ENCODE peak calls at places on chromosomes 13 and 19, in four cellular contexts. N is GDM1; A is M059J; U is activated CD4-positive, alpha-beta T cell treated with anti-CD3 and anti-CD28 coated beads, Interleukin-2, amount 50 U/mL, for 4 hours. K is an unnamed sample.

GRCh38 chr13:113032291-113032690 is 63.3 kb downstream of the MCF2L start:
- DNase-seq in U (no peak), A (no peak), N (no peak), K (no peak)

GRCh38 chr19:37329686-37330085 is 41.2 kb upstream of the ZNF527 start:
- DNase-seq in U (no peak), N (no peak), A (peak), K (no peak)

GRCh38 chr13:30895773-30896172 is 10.3 kb upstream of the MEDAG start:
- DNase-seq in U (no peak), A (peak), N (no peak), K (peak)

GRCh38 chr13:39353988-39354387 is 249.0 kb downstream of the LHFPL6 start:
- DNase-seq in A (peak), N (no peak), U (no peak), K (no peak)

GRCh38 chr19:34459614-34460013 is 21.9 kb upstream of the WTIP start:
- DNase-seq in U (no peak), A (no peak), N (no peak), K (no peak)

GRCh38 chr13:66353664-66354063 is 876.5 kb downstream of the PCDH9 start:
- DNase-seq in N (no peak), A (no peak), U (no peak), K (no peak)

GRCh38 chr19:34731019-34731829 is 2.8 kb upstream of the ZNF181 start:
- DNase-seq in N (no peak), A (no peak), U (no peak), K (no peak)

GRCh38 chr19:51094696-51095279 is 12.1 kb upstream of the KLK14 start:
- DNase-seq in U (peak), N (no peak), A (no peak), K (no peak)

GRCh38 chr13:92592757-92593156 is 633.9 kb upstream of the GPC6 start:
- DNase-seq in A (no peak), N (no peak), U (no peak), K (no peak)

GRCh38 chr19:29708553-29709439 is 6.3 kb downstream of the C19orf12 start:
- DNase-seq in A (no peak), U (no peak), N (no peak), K (peak)

GRCh38 chr19:42420055-42420544 is 7.1 kb downstream of the LIPE start:
- DNase-seq in U (peak), N (peak), A (peak), K (no peak)

GRCh38 chr13:44402902-44403719 is 29.5 kb downstream of the SERP2 start:
- DNase-seq in A (no peak), U (no peak), N (no peak), K (no peak)

GRCh38 chr13:73481877-73482445 is 423.2 kb downstream of the KLF5 start:
- DNase-seq in A (no peak), U (no peak), N (no peak), K (no peak)

GRCh38 chr19:19064811-19065745 is 1.3 kb downstream of the SLC25A42 start:
- DNase-seq in A (no peak), N (no peak), U (peak), K (no peak)

GRCh38 chr19:15397782-15398181 is 18.2 kb upstream of the AKAP8 start:
- DNase-seq in U (no peak), A (no peak), N (no peak), K (no peak)

GRCh38 chr19:17748884-17749638 is 2.2 kb upstream of the FCHO1 start:
- DNase-seq in U (no peak), A (no peak), N (no peak), K (no peak)

GRCh38 chr19:40026597-40026970 is 29.4 kb downstream of the ZNF780B start:
- DNase-seq in A (no peak), N (no peak), U (no peak), K (no peak)

GRCh38 chr13:48833412-48833811 is 142.3 kb upstream of the FNDC3A start:
- DNase-seq in U (no peak), N (no peak), A (no peak), K (no peak)

GRCh38 chr13:41061914-41062837 is 867 bp downstream of the WBP4 start:
- DNase-seq in A (peak), N (peak), U (no peak), K (no peak)

GRCh38 chr19:47005873-47006272 is 13.8 kb upstream of the NPAS1 start:
- DNase-seq in A (peak), N (no peak), U (no peak), K (no peak)

GRCh38 chr13:94783489-94783888 is 71.1 kb upstream of the SOX21 start:
- DNase-seq in A (no peak), N (no peak), U (no peak), K (no peak)

GRCh38 chr19:45790942-45791341 is 1.7 kb downstream of the DMWD start:
- DNase-seq in A (no peak), N (peak), U (no peak), K (no peak)

GRCh38 chr13:27419333-27419732 is 5.1 kb upstream of the GTF3A start:
- DNase-seq in N (no peak), U (no peak), A (peak), K (no peak)

GRCh38 chr13:31898383-31899071 is 133.0 kb upstream of the FRY start:
- DNase-seq in N (peak), U (no peak), A (peak), K (no peak)

GRCh38 chr13:63287926-63288325 is 1872.3 kb upstream of the PCDH20 start:
- DNase-seq in N (no peak), U (no peak), A (peak), K (no peak)

GRCh38 chr19:896999-897398 is 3.7 kb downstream of the RNU6-9 start:
- DNase-seq in N (no peak), U (no peak), A (no peak), K (no peak)

GRCh38 chr19:17073869-17074627 is 1.2 kb downstream of the HAUS8 start:
- DNase-seq in A (peak), U (no peak), N (no peak), K (no peak)

GRCh38 chr19:28577199-28577598 is 635.8 kb downstream of the UQCRFS1 start:
- DNase-seq in A (no peak), U (no peak), N (no peak), K (no peak)

GRCh38 chr13:111474136-111475002 is 153.9 kb downstream of the TEX29 start:
- DNase-seq in N (no peak), U (no peak), A (peak), K (no peak)

GRCh38 chr19:48501961-48502719 is 9.5 kb downstream of the LMTK3 start:
- DNase-seq in N (peak), U (peak), A (peak), K (no peak)

GRCh38 chr19:38915329-38916321 is 3.6 kb upstream of the CCER2 start:
- DNase-seq in N (no peak), A (no peak), U (no peak), K (no peak)